ENCODE peak calls at places on chromosome 19, in seven cellular contexts. P is CD4-positive, CD25-positive, alpha-beta regulatory T cell; J is esophagus squamous epithelium; B is lung; X is A549; D is AG09309; G is cardiac muscle cell. K is an unnamed sample.

GRCh38 chr19:34662919-34663318 is 14.0 kb downstream of the SCGB2B2 start:
- DNase-seq in P (peak), J (no peak), B (no peak), X (no peak), D (no peak), G (no peak), K (no peak)

GRCh38 chr19:54248016-54248601 is 5.5 kb upstream of the LILRA6 start:
- DNase-seq in P (no peak), J (no peak), B (peak), X (no peak), D (no peak), G (no peak), K (no peak)

GRCh38 chr19:42253245-42254082 is 1.5 kb downstream of the ERF start:
- DNase-seq in P (peak), J (no peak), B (peak), X (peak), D (no peak), G (peak), K (no peak)

GRCh38 chr19:12090807-12091206 is 26.3 kb downstream of the ZNF844 start:
- DNase-seq in P (peak), J (no peak), B (peak), X (no peak), D (peak), G (peak), K (peak)

GRCh38 chr19:33205110-33205509 is 11.0 kb downstream of the LRP3 start:
- DNase-seq in P (no peak), J (no peak), B (no peak), X (no peak), D (no peak), G (no peak), K (no peak)

GRCh38 chr19:40750285-40751064 is at the start of gene ACTMAP:
- DNase-seq in P (peak), J (peak), B (peak), X (peak), D (peak), G (peak), K (peak)

GRCh38 chr19:14774373-14774772 is 4.0 kb downstream of the ADGRE2 start:
- DNase-seq in P (no peak), J (no peak), B (no peak), X (no peak), D (no peak), G (no peak), K (no peak)

GRCh38 chr19:16076154-16076957 is at the start of gene TPM4:
- DNase-seq in P (peak), J (peak), B (peak), X (peak), D (peak), G (peak), K (peak)

GRCh38 chr19:3575260-3575741 is 2.6 kb downstream of the HMG20B start:
- DNase-seq in P (no peak), J (no peak), B (no peak), X (no peak), D (no peak), G (peak), K (no peak)

GRCh38 chr19:47540748-47541147 is 25.9 kb upstream of the NAPA start:
- DNase-seq in P (no peak), J (no peak), B (no peak), X (peak), D (peak), G (peak), K (peak)

GRCh38 chr19:35306473-35307246 is 14.7 kb downstream of the MAG start:
- DNase-seq in P (no peak), J (no peak), B (no peak), X (peak), D (no peak), G (no peak), K (no peak)

GRCh38 chr19:47203254-47203653 is 27.7 kb downstream of the BBC3 start:
- DNase-seq in P (no peak), J (no peak), B (no peak), X (no peak), D (no peak), G (no peak), K (no peak)

GRCh38 chr19:10812902-10813404 is 23.1 kb downstream of the TMED1 start:
- DNase-seq in P (no peak), J (no peak), B (peak), X (peak), D (peak), G (no peak), K (peak)

GRCh38 chr19:41409288-41409687 is 11.7 kb downstream of the BCKDHA start:
- DNase-seq in P (no peak), J (no peak), B (peak), X (peak), D (no peak), G (peak), K (peak)

GRCh38 chr19:11279505-11280236 is 16.3 kb upstream of the TSPAN16 start:
- DNase-seq in P (peak), J (no peak), B (no peak), X (no peak), D (no peak), G (no peak), K (peak)

GRCh38 chr19:47489072-47489914 is 5.3 kb upstream of the KPTN start:
- DNase-seq in P (no peak), J (no peak), B (no peak), X (no peak), D (no peak), G (no peak), K (no peak)

GRCh38 chr19:35054626-35055025 is 13.1 kb downstream of the HPN start:
- DNase-seq in P (no peak), J (no peak), B (no peak), X (no peak), D (no peak), G (no peak), K (no peak)

GRCh38 chr19:54204767-54205468 is 4.3 kb downstream of the RPS9 start:
- DNase-seq in P (no peak), J (no peak), B (no peak), X (no peak), D (no peak), G (no peak), K (no peak)

GRCh38 chr19:43806848-43807247 is 4.6 kb upstream of the LYPD5 start:
- DNase-seq in P (no peak), J (no peak), B (no peak), X (no peak), D (no peak), G (no peak), K (no peak)

GRCh38 chr19:49680473-49681351 is 3.6 kb downstream of the PRMT1 start:
- DNase-seq in P (peak), J (no peak), B (peak), X (peak), D (no peak), G (peak), K (peak)

GRCh38 chr19:9057505-9058258 is 29.2 kb upstream of the OR1M1 start:
- DNase-seq in P (no peak), J (no peak), B (no peak), X (no peak), D (no peak), G (no peak), K (no peak)

GRCh38 chr19:1527650-1528309 is 3.9 kb downstream of the PLK5 start:
- DNase-seq in P (no peak), J (no peak), B (no peak), X (no peak), D (no peak), G (no peak), K (no peak)

GRCh38 chr19:2047449-2048103 is 3.5 kb downstream of the MKNK2 start:
- DNase-seq in P (no peak), J (no peak), B (no peak), X (peak), D (no peak), G (no peak), K (no peak)

GRCh38 chr19:15123900-15124299 is 16.7 kb downstream of the SYDE1 start:
- DNase-seq in P (no peak), J (no peak), B (no peak), X (no peak), D (no peak), G (no peak), K (no peak)

GRCh38 chr19:31348416-31349159 is 648 bp downstream of the TSHZ3 start:
- DNase-seq in P (peak), J (no peak), B (no peak), X (no peak), D (no peak), G (peak), K (peak)

GRCh38 chr19:49844138-49844740 is 6.7 kb upstream of the PTOV1 start:
- DNase-seq in P (no peak), J (no peak), B (no peak), X (no peak), D (no peak), G (no peak), K (no peak)

GRCh38 chr19:30020189-30020588 is 78.2 kb downstream of the URI1 start:
- DNase-seq in P (no peak), J (no peak), B (no peak), X (no peak), D (no peak), G (no peak), K (no peak)

GRCh38 chr19:28575816-28576215 is 637.1 kb downstream of the UQCRFS1 start:
- DNase-seq in P (no peak), J (no peak), B (no peak), X (no peak), D (no peak), G (no peak), K (no peak)

GRCh38 chr19:35935911-35936737 is at the start of gene LRFN3:
- DNase-seq in P (peak), J (no peak), B (peak), X (peak), D (no peak), G (peak), K (peak)

GRCh38 chr19:35040826-35041547 is 534 bp upstream of the HPN start:
- DNase-seq in P (no peak), J (peak), B (peak), X (no peak), D (no peak), G (peak), K (peak)

GRCh38 chr19:54425382-54425723 is 10.1 kb downstream of the TTYH1 start:
- DNase-seq in P (no peak), J (no peak), B (no peak), X (no peak), D (no peak), G (no peak), K (no peak)

GRCh38 chr19:1015061-1015781 is 5.7 kb downstream of the TMEM259 start:
- DNase-seq in P (no peak), J (no peak), B (no peak), X (no peak), D (no peak), G (no peak), K (no peak)

GRCh38 chr19:56476671-56477428 is at the start of gene ZNF667:
- DNase-seq in P (peak), J (no peak), B (no peak), X (no peak), D (no peak), G (peak), K (peak)

GRCh38 chr19:42113641-42114348 is 18.5 kb downstream of the POU2F2 start:
- DNase-seq in P (no peak), J (no peak), B (no peak), X (peak), D (peak), G (no peak), K (peak)

GRCh38 chr19:33047422-33047821 is 17.3 kb downstream of the RHPN2 start:
- DNase-seq in P (no peak), J (no peak), B (peak), X (no peak), D (no peak), G (peak), K (peak)

GRCh38 chr19:49997709-49998108 is 27.5 kb downstream of the VRK3 start:
- DNase-seq in P (peak), J (no peak), B (no peak), X (peak), D (no peak), G (peak), K (peak)

GRCh38 chr19:33419763-33420080 is 46.2 kb downstream of the CEBPG start:
- DNase-seq in P (no peak), J (no peak), B (no peak), X (no peak), D (no peak), G (peak), K (no peak)

GRCh38 chr19:1312732-1313694 is 27.3 kb downstream of the EFNA2 start:
- DNase-seq in P (no peak), J (no peak), B (no peak), X (peak), D (no peak), G (no peak), K (peak)

GRCh38 chr19:2289714-2290435 is 7.9 kb upstream of the PEAK3 start:
- DNase-seq in P (peak), J (no peak), B (peak), X (no peak), D (no peak), G (no peak), K (no peak)

GRCh38 chr19:15287496-15287895 is 44.8 kb downstream of the BRD4 start:
- DNase-seq in P (no peak), J (no peak), B (no peak), X (no peak), D (no peak), G (no peak), K (no peak)

DNA sequence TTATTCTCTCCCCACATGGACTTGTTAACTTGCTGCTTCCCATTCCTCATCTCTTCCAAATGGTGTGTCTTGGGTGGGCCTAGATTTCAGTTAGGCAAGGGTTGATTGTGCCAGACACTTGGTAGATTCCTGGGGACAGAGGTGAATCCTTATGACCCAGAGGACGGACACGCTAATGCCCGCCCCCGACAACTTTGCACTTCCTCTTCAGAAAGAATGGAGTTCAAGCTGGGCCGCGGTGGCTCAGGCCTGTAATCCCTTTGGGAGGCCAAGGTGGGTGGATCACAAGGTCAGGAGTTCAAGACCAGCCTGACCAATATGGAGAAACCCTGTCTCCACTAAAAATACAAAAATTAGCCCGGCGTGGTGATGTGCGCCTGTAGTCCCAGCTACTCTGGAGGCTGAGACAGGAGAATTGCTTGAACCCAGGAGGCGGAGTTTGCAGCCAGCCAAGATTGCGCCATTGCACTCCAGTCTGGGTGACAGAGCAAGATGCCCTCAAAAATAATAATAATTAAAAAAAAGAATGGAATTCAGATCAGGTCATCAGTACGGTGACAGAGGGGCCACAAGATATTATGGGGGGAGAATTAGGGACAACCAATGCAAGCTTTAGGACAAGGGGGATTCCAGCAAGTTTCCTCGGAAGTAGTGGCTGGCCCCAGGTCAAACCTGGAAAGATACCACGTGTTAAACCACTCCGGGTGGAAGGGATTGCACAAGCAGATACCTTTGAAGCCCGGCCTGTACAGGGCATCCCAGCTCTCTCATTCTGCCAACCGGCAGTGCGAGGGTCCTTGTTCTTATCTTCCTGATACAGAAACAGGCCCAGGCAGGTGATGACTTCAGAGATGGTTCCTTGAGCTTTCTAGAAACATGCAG is 2.7 kb downstream of the MYO9B start:
- DNase-seq in P (no peak), J (no peak), B (no peak), X (no peak), D (no peak), G (no peak), K (no peak)
- H3K4me3 ChIP-seq in P (peak), J (no peak), B (no peak), X (no peak), D (no peak), G (no peak), K (peak)

DNA sequence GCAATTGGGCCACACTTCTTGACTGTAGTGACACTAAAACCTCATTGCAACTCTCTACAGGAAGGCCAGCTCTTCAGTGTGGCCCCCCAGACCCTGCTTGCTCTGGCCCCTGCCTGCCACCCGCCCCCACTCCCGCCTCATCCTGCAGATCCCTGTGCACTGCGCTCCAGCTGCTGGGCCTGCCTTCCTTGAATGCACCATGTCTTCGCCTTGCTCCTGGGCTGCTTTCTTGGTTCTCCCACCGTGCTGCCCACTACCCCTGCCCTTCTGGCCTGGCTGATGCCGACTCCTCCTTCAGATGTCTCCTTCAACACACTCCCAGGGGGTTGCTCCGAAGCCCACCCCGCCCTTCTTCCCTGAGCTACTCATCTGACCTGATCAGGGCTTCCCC is 98.2 kb downstream of the SIPA1L3 start:
- DNase-seq in P (no peak), J (no peak), B (no peak), X (no peak), D (no peak), G (no peak), K (no peak)
- H3K4me3 ChIP-seq in P (no peak), J (no peak), B (no peak), X (no peak), D (no peak), G (no peak), K (no peak)

DNA sequence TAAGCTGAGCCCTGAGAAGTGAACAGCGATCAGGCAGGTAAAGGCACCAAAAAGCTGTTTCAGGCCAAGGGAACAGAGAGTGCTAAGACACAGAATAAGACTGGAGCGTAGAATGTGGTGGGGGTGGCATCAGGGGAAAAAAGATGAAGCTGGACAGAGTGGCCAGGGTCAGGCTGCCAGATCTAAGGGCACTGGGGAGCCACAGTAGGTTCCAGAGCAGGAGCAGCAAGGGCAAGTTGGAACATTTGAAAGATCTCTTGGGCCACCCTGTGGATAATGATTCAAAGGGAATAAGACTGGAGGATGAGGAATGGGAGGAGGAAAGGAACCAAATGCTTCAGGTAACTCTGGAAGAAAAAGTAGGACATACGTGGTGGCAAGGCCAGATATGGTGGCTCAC is 6.5 kb upstream of the PLIN3 start:
- DNase-seq in P (no peak), J (no peak), B (no peak), X (no peak), D (no peak), G (no peak), K (no peak)
- H3K4me3 ChIP-seq in P (no peak), J (no peak), B (no peak), X (no peak), D (no peak), G (no peak), K (no peak)

GRCh38 chr19:18603255-18603957 is 3.2 kb downstream of the CRLF1 start:
- DNase-seq in P (no peak), J (no peak), B (no peak), X (no peak), D (no peak), G (no peak), K (peak)
- H3K4me3 ChIP-seq in P (no peak), J (no peak), B (no peak), X (no peak), D (no peak), G (no peak), K (no peak)

GRCh38 chr19:20287070-20287469 is 120.1 kb downstream of the ZNF486 start:
- DNase-seq in P (no peak), J (no peak), B (no peak), X (no peak), D (no peak), G (no peak), K (no peak)
- H3K4me3 ChIP-seq in P (no peak), J (no peak), B (no peak), X (no peak), D (no peak), G (no peak), K (no peak)

GRCh38 chr19:45250216-45250831 is 747 bp upstream of the MARK4 start:
- DNase-seq in P (no peak), J (no peak), B (no peak), X (no peak), D (no peak), G (no peak), K (no peak)
- H3K4me3 ChIP-seq in P (peak), J (peak), B (peak), X (peak), D (peak), G (peak), K (peak)

K was measured in fibroblast of the aortic adventitia.